ENCODE peak calls at places on chromosome 16, in five cellular contexts. F, K, M, Q and E are unnamed samples.

GRCh38 chr16:24778676-24779075 is 49.2 kb downstream of the TNRC6A start:
- DNase-seq in F (no peak), K (no peak), M (no peak), Q (no peak), E (no peak)

GRCh38 chr16:28217326-28217725 is 5.6 kb upstream of the XPO6 start:
- DNase-seq in F (no peak), K (no peak), M (no peak), Q (no peak), E (no peak)

GRCh38 chr16:81745704-81746558 is 33.2 kb upstream of the PLCG2 start:
- DNase-seq in F (peak; percentile 51), K (peak; percentile 38), M (peak; percentile 74), Q (peak; percentile 51), E (peak; percentile 56)

GRCh38 chr16:84658690-84659089 is 10.4 kb downstream of the KLHL36 start:
- DNase-seq in F (no peak), K (no peak), M (no peak), Q (no peak), E (no peak)

GRCh38 chr16:28011223-28011622 is 52.3 kb downstream of the GSG1L start:
- DNase-seq in F (no peak), K (no peak), M (no peak), Q (no peak), E (no peak)

GRCh38 chr16:78437352-78437968 is 338.0 kb downstream of the WWOX start:
- DNase-seq in F (peak; percentile 20), K (peak; percentile 50), M (peak; percentile 6), Q (no peak), E (no peak)

GRCh38 chr16:85658504-85659326 is 30.0 kb downstream of the GINS2 start:
- DNase-seq in F (no peak), K (no peak), M (no peak), Q (no peak), E (no peak)

GRCh38 chr16:86391987-86392386 is 118.3 kb upstream of the FOXF1 start:
- DNase-seq in F (no peak), K (no peak), M (no peak), Q (no peak), E (no peak)

GRCh38 chr16:19843371-19843770 is 41.3 kb downstream of the GPRC5B start:
- DNase-seq in F (no peak), K (no peak), M (no peak), Q (no peak), E (no peak)

GRCh38 chr16:67034478-67034877 is 5.5 kb downstream of the CBFB start:
- DNase-seq in F (no peak), K (no peak), M (no peak), Q (no peak), E (no peak)

GRCh38 chr16:68289621-68290329 is 21.0 kb downstream of the SLC7A6OS start:
- DNase-seq in F (no peak), K (no peak), M (peak; percentile 73), Q (peak; percentile 69), E (no peak)

GRCh38 chr16:66979011-66979717 is 9.2 kb upstream of the CES4A start:
- DNase-seq in F (no peak), K (no peak), M (no peak), Q (no peak), E (peak; percentile 47)

GRCh38 chr16:82063456-82064082 is 28.5 kb downstream of the HSD17B2 start:
- DNase-seq in F (no peak), K (no peak), M (no peak), Q (no peak), E (no peak)

GRCh38 chr16:49409121-49409520 is 35.5 kb downstream of the C16orf78 start:
- DNase-seq in F (no peak), K (no peak), M (no peak), Q (no peak), E (no peak)